ENCODE peak calls at places on chromosome 7, in six cellular contexts. One of them, this sample, is unnamed.

GRCh38 chr7:129144095-129144833 is at the start of gene TSPAN33:
- DNase-seq in H1: peak; percentile 88
- DNase-seq in IMR-90: peak; percentile 55
- DNase-seq in neuronal stem cell: peak; percentile 86
- DNase-seq in H9: peak; percentile 92
- DNase-seq in trophoblast cell: peak; percentile 40
- DNase-seq in this sample: peak; percentile 75

GRCh38 chr7:44172803-44173424 is 16.3 kb downstream of the GCK start:
- DNase-seq in H1: no peak
- DNase-seq in IMR-90: no peak
- DNase-seq in trophoblast cell: no peak
- DNase-seq in neuronal stem cell: no peak
- DNase-seq in H9: no peak
- DNase-seq in this sample: no peak

GRCh38 chr7:467393-467828 is 52.2 kb downstream of the PDGFA start:
- DNase-seq in IMR-90: no peak
- DNase-seq in trophoblast cell: no peak
- DNase-seq in H1: no peak
- DNase-seq in H9: no peak
- DNase-seq in neuronal stem cell: no peak
- DNase-seq in this sample: no peak

GRCh38 chr7:102093599-102094001 is 193.1 kb upstream of the SH2B2 start:
- DNase-seq in H9: no peak
- DNase-seq in neuronal stem cell: no peak
- DNase-seq in trophoblast cell: no peak
- DNase-seq in H1: peak; percentile 34
- DNase-seq in IMR-90: no peak
- DNase-seq in this sample: no peak

GRCh38 chr7:20738517-20739481 is 47.9 kb downstream of the SP8 start:
- DNase-seq in neuronal stem cell: no peak
- DNase-seq in trophoblast cell: no peak
- DNase-seq in H1: no peak
- DNase-seq in H9: no peak
- DNase-seq in IMR-90: no peak
- DNase-seq in this sample: no peak

GRCh38 chr7:46850563-46851325 is 731.2 kb downstream of the TNS3 start:
- DNase-seq in IMR-90: peak; percentile 79
- DNase-seq in H9: no peak
- DNase-seq in H1: no peak
- DNase-seq in trophoblast cell: no peak
- DNase-seq in neuronal stem cell: no peak
- DNase-seq in this sample: no peak

GRCh38 chr7:134420509-134421125 is 38.3 kb downstream of the AKR1B1 start:
- DNase-seq in H1: peak; percentile 65
- DNase-seq in H9: peak; percentile 59
- DNase-seq in trophoblast cell: peak; percentile 36
- DNase-seq in neuronal stem cell: peak; percentile 48
- DNase-seq in IMR-90: peak; percentile 55
- DNase-seq in this sample: peak; percentile 53

GRCh38 chr7:120709931-120710330 is 148.0 kb downstream of the TSPAN12 start:
- DNase-seq in H1: no peak
- DNase-seq in trophoblast cell: no peak
- DNase-seq in neuronal stem cell: no peak
- DNase-seq in H9: no peak
- DNase-seq in IMR-90: no peak
- DNase-seq in this sample: peak; percentile 70

GRCh38 chr7:42237891-42238531 is 1.0 kb upstream of the GLI3 start:
- DNase-seq in neuronal stem cell: peak; percentile 76
- DNase-seq in H1: peak; percentile 81
- DNase-seq in trophoblast cell: no peak
- DNase-seq in H9: peak; percentile 83
- DNase-seq in IMR-90: peak; percentile 51
- DNase-seq in this sample: peak; percentile 79

GRCh38 chr7:155733582-155734444 is 78.5 kb downstream of the SHH start:
- DNase-seq in H1: no peak
- DNase-seq in H9: no peak
- DNase-seq in neuronal stem cell: no peak
- DNase-seq in IMR-90: no peak
- DNase-seq in trophoblast cell: no peak
- DNase-seq in this sample: no peak

GRCh38 chr7:152202056-152202455 is 176.6 kb downstream of the GALNT11 start:
- DNase-seq in IMR-90: peak; percentile 50
- DNase-seq in H9: no peak
- DNase-seq in neuronal stem cell: no peak
- DNase-seq in trophoblast cell: no peak
- DNase-seq in H1: no peak
- DNase-seq in this sample: peak; percentile 29

GRCh38 chr7:50720295-50720694 is 62.4 kb downstream of the GRB10 start:
- DNase-seq in neuronal stem cell: no peak
- DNase-seq in H9: no peak
- DNase-seq in H1: no peak
- DNase-seq in IMR-90: no peak
- DNase-seq in trophoblast cell: no peak
- DNase-seq in this sample: no peak
- H3K79me1 ChIP-seq in neuronal stem cell: peaks cover 12% of the 10 kb centered on the region
- H3K79me1 ChIP-seq in H9: peaks cover 12% of the 10 kb centered on the region
- H3K79me1 ChIP-seq in H1: peaks cover 37% of the 10 kb centered on the region
- H3K79me1 ChIP-seq in IMR-90: peaks cover 65% of the 10 kb centered on the region
- H3K79me1 ChIP-seq in trophoblast cell: no peaks in the 10 kb centered on the region
- H3K79me1 ChIP-seq in this sample: peaks cover 56% of the 10 kb centered on the region

GRCh38 chr7:32357535-32358277 is 132.5 kb downstream of the LSM5 start:
- DNase-seq in H1: no peak
- DNase-seq in H9: no peak
- DNase-seq in trophoblast cell: no peak
- DNase-seq in neuronal stem cell: peak; percentile 14
- DNase-seq in IMR-90: no peak
- DNase-seq in this sample: no peak
- H2AFZ ChIP-seq in H1: no peak overlapping the region
- H2AFZ ChIP-seq in H9: no peak overlapping the region
- H2AFZ ChIP-seq in trophoblast cell: no peak overlapping the region
- H2AFZ ChIP-seq in neuronal stem cell: no peak overlapping the region
- H2AFZ ChIP-seq in IMR-90: no peak overlapping the region
- H2AFZ ChIP-seq in this sample: no peak overlapping the region

DNA sequence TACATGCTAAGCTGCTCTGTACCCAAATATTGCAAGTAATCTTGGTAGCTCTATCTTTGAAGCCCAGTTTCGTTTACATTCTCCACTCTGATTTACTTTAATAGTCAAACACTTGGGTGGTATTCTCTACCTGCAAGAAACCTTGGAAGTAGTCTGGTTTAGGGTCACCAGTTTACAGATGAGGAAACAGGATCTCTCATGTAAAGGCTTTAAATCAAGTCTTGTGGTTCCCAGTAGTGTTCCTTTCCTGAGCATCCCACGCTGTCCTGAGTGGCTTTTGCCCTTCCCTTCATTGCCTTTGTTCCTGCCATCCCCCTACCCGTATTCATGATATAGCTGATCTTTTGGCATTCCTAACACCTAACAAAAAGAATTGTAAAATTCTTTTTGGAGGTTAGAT is 20.3 kb downstream of the EXOC4 start:
- DNase-seq in H1: no peak
- DNase-seq in H9: no peak
- DNase-seq in IMR-90: no peak
- DNase-seq in neuronal stem cell: no peak
- DNase-seq in trophoblast cell: no peak
- DNase-seq in this sample: no peak
- H3K79me1 ChIP-seq in H1: no peaks in the 10 kb centered on the region
- H3K79me1 ChIP-seq in H9: no peaks in the 10 kb centered on the region
- H3K79me1 ChIP-seq in IMR-90: peaks cover 47% of the 10 kb centered on the region
- H3K79me1 ChIP-seq in neuronal stem cell: no peaks in the 10 kb centered on the region
- H3K79me1 ChIP-seq in trophoblast cell: no peaks in the 10 kb centered on the region
- H3K79me1 ChIP-seq in this sample: peaks cover 25% of the 10 kb centered on the region

GRCh38 chr7:29825750-29826529 is 19.6 kb downstream of the WIPF3 start:
- DNase-seq in H9: no peak
- DNase-seq in H1: peak; percentile 42
- DNase-seq in neuronal stem cell: no peak
- DNase-seq in trophoblast cell: no peak
- DNase-seq in IMR-90: no peak
- DNase-seq in this sample: no peak
- H2AFZ ChIP-seq in H9: no peak overlapping the region
- H2AFZ ChIP-seq in H1: no peak overlapping the region
- H2AFZ ChIP-seq in neuronal stem cell: no peak overlapping the region
- H2AFZ ChIP-seq in trophoblast cell: no peak overlapping the region
- H2AFZ ChIP-seq in IMR-90: no peak overlapping the region
- H2AFZ ChIP-seq in this sample: no peak overlapping the region

GRCh38 chr7:78716876-78717275 is 736.6 kb downstream of the MAGI2 start:
- DNase-seq in neuronal stem cell: no peak
- DNase-seq in trophoblast cell: peak; percentile 44
- DNase-seq in H1: no peak
- DNase-seq in IMR-90: no peak
- DNase-seq in H9: peak; percentile 45
- DNase-seq in this sample: no peak

GRCh38 chr7:78714302-78714857 is 739.1 kb downstream of the MAGI2 start:
- DNase-seq in trophoblast cell: no peak
- DNase-seq in IMR-90: no peak
- DNase-seq in H9: no peak
- DNase-seq in H1: no peak
- DNase-seq in neuronal stem cell: no peak
- DNase-seq in this sample: no peak

GRCh38 chr7:78709658-78710057 is 743.8 kb downstream of the MAGI2 start:
- DNase-seq in IMR-90: no peak
- DNase-seq in H9: no peak
- DNase-seq in H1: no peak
- DNase-seq in trophoblast cell: no peak
- DNase-seq in neuronal stem cell: no peak
- DNase-seq in this sample: no peak

DNA sequence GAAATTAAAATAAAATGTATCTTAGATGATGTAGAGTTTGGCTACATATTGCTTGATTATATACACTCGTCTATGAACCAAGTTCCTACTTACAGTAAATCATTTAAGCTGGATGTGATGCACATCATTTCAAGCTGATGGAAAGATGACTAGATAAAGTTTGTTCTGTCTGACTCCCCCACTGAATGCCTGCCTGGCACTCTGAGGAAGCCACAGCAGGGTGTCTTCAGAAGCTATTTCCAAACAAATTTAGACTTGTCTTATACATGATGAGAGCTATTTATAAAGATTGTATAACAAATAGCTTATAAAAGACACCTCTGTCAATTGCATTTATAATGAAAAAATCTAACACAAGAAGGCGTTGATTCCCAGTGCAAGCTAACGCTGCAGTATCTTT is 741.4 kb downstream of the MAGI2 start:
- DNase-seq in neuronal stem cell: no peak
- DNase-seq in trophoblast cell: no peak
- DNase-seq in IMR-90: no peak
- DNase-seq in H9: no peak
- DNase-seq in H1: no peak
- DNase-seq in this sample: no peak
- H3K79me1 ChIP-seq in neuronal stem cell: no peaks in the 10 kb centered on the region
- H3K79me1 ChIP-seq in trophoblast cell: no peaks in the 10 kb centered on the region
- H3K79me1 ChIP-seq in IMR-90: no peaks in the 10 kb centered on the region
- H3K79me1 ChIP-seq in H9: no peaks in the 10 kb centered on the region
- H3K79me1 ChIP-seq in H1: no peaks in the 10 kb centered on the region
- H3K79me1 ChIP-seq in this sample: no peaks in the 10 kb centered on the region

DNA sequence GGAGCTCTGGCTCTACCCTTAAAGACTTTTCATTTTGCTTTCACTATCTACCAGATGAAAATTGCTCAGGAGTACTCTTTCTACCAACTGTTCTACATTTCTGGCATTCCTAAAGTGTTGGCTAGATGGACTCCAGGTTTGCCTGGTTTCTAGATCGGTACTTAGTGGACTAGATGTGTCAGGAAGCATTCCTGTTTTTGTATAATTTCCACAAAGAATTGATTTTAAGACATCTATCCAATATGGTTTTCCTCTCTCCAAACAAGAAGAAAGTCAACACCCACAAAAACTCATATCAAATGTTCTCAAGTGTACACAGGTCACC is 157.7 kb downstream of the CHRM2 start:
- DNase-seq in H9: no peak
- DNase-seq in H1: no peak
- DNase-seq in neuronal stem cell: no peak
- DNase-seq in IMR-90: no peak
- DNase-seq in trophoblast cell: no peak
- DNase-seq in this sample: no peak
- H2AFZ ChIP-seq in H9: no peak overlapping the region
- H2AFZ ChIP-seq in H1: no peak overlapping the region
- H2AFZ ChIP-seq in neuronal stem cell: no peak overlapping the region
- H2AFZ ChIP-seq in IMR-90: no peak overlapping the region
- H2AFZ ChIP-seq in trophoblast cell: no peak overlapping the region
- H2AFZ ChIP-seq in this sample: no peak overlapping the region

GRCh38 chr7:113504691-113505090 is 386.3 kb upstream of the SMIM30 start:
- DNase-seq in neuronal stem cell: no peak
- DNase-seq in H9: no peak
- DNase-seq in trophoblast cell: no peak
- DNase-seq in H1: no peak
- DNase-seq in IMR-90: no peak
- DNase-seq in this sample: no peak
- H3K79me1 ChIP-seq in neuronal stem cell: no peaks in the 10 kb centered on the region
- H3K79me1 ChIP-seq in H9: no peaks in the 10 kb centered on the region
- H3K79me1 ChIP-seq in trophoblast cell: no peaks in the 10 kb centered on the region
- H3K79me1 ChIP-seq in H1: no peaks in the 10 kb centered on the region
- H3K79me1 ChIP-seq in IMR-90: no peaks in the 10 kb centered on the region
- H3K79me1 ChIP-seq in this sample: no peaks in the 10 kb centered on the region